ENCODE peak calls at places on chromosomes 12 and 14, in six cellular contexts. G, A, E, M, Z and U are unnamed samples.

GRCh38 chr14:100383727-100384158 is 60.6 kb downstream of the SLC25A47 start:
- DNase-seq in G (no peak), A (peak), E (no peak), M (peak), Z (peak), U (peak)

GRCh38 chr14:75399819-75400678 is 27.8 kb upstream of the JDP2 start:
- DNase-seq in G (no peak), A (no peak), E (peak), M (peak), Z (no peak), U (no peak)

GRCh38 chr14:73227812-73228781 is 9.2 kb upstream of the PAPLN start:
- DNase-seq in G (no peak), A (no peak), E (no peak), M (peak), Z (no peak), U (no peak)

GRCh38 chr12:57766464-57767311 is at the start of gene CYP27B1:
- DNase-seq in G (no peak), A (no peak), E (no peak), M (peak), Z (no peak), U (no peak)

GRCh38 chr12:119354187-119354586 is 19.7 kb downstream of the CCDC60 start:
- DNase-seq in G (no peak), A (no peak), E (no peak), M (no peak), Z (no peak), U (no peak)

GRCh38 chr12:21891763-21892217 is 49.4 kb downstream of the ABCC9 start:
- DNase-seq in G (no peak), A (no peak), E (no peak), M (no peak), Z (no peak), U (no peak)

GRCh38 chr12:130775953-130776856 is 60.1 kb upstream of the RIMBP2 start:
- DNase-seq in G (no peak), A (peak), E (peak), M (peak), Z (no peak), U (no peak)

GRCh38 chr14:90058876-90059458 is 2.8 kb upstream of the KCNK13 start:
- DNase-seq in G (no peak), A (no peak), E (no peak), M (no peak), Z (no peak), U (no peak)

GRCh38 chr12:104930388-104931326 is 27.4 kb downstream of the SLC41A2 start:
- DNase-seq in G (no peak), A (no peak), E (no peak), M (no peak), Z (no peak), U (peak)

GRCh38 chr14:88079624-88080023 is 74.7 kb downstream of the GPR65 start:
- DNase-seq in G (no peak), A (no peak), E (no peak), M (no peak), Z (no peak), U (no peak)

GRCh38 chr12:1936406-1937320 is 18.2 kb upstream of the CACNA2D4 start:
- DNase-seq in G (no peak), A (no peak), E (peak), M (no peak), Z (no peak), U (no peak)

GRCh38 chr12:74365178-74365964 is 172.3 kb upstream of the ATXN7L3B start:
- DNase-seq in G (peak), A (no peak), E (peak), M (peak), Z (no peak), U (peak)

GRCh38 chr12:56236985-56237384 is 7.1 kb downstream of the SLC39A5 start:
- DNase-seq in G (no peak), A (no peak), E (no peak), M (no peak), Z (no peak), U (no peak)

GRCh38 chr12:125140239-125140917 is 75.1 kb downstream of the AACS start:
- DNase-seq in G (no peak), A (no peak), E (no peak), M (peak), Z (no peak), U (no peak)

GRCh38 chr12:10101648-10102220 is 2.9 kb upstream of the CLEC1A start:
- DNase-seq in G (no peak), A (no peak), E (no peak), M (no peak), Z (no peak), U (no peak)

GRCh38 chr12:103947871-103948555 is 17.7 kb upstream of the TDG start:
- DNase-seq in G (no peak), A (no peak), E (no peak), M (no peak), Z (no peak), U (no peak)

GRCh38 chr12:106774808-106775524 is 484 bp downstream of the RIC8B start:
- DNase-seq in G (no peak), A (no peak), E (no peak), M (no peak), Z (no peak), U (peak)

GRCh38 chr12:60399064-60399463 is 803.2 kb downstream of the SLC16A7 start:
- DNase-seq in G (no peak), A (no peak), E (no peak), M (no peak), Z (no peak), U (no peak)

GRCh38 chr14:68987653-68988036 is 8.5 kb upstream of the ACTN1 start:
- DNase-seq in G (no peak), A (no peak), E (no peak), M (peak), Z (no peak), U (no peak)

GRCh38 chr14:56648508-56649301 is 69.1 kb downstream of the TMEM260 start:
- DNase-seq in G (no peak), A (no peak), E (peak), M (peak), Z (no peak), U (no peak)

GRCh38 chr14:65500075-65500474 is 87.5 kb downstream of the FUT8 start:
- DNase-seq in G (no peak), A (no peak), E (no peak), M (no peak), Z (no peak), U (no peak)

GRCh38 chr14:78316711-78317110 is 146.5 kb downstream of the NRXN3 start:
- DNase-seq in G (no peak), A (no peak), E (no peak), M (no peak), Z (no peak), U (no peak)

GRCh38 chr14:106390401-106390800 is 864.0 kb downstream of the TMEM121 start:
- DNase-seq in G (no peak), A (no peak), E (no peak), M (no peak), Z (no peak), U (no peak)

GRCh38 chr14:50399251-50400032 is 2.8 kb upstream of the CDKL1 start:
- DNase-seq in G (no peak), A (no peak), E (peak), M (no peak), Z (no peak), U (no peak)

GRCh38 chr12:104498211-104498801 is 41.6 kb downstream of the CHST11 start:
- DNase-seq in G (no peak), A (no peak), E (no peak), M (no peak), Z (no peak), U (no peak)

GRCh38 chr12:115661103-115661502 is 616.4 kb downstream of the MED13L start:
- DNase-seq in G (no peak), A (no peak), E (no peak), M (no peak), Z (no peak), U (no peak)

GRCh38 chr14:24160499-24160849 is 591 bp upstream of the IRF9 start:
- DNase-seq in G (no peak), A (no peak), E (no peak), M (no peak), Z (no peak), U (no peak)

GRCh38 chr14:59771577-59771976 is 99.0 kb downstream of the RTN1 start:
- DNase-seq in G (no peak), A (no peak), E (peak), M (no peak), Z (no peak), U (no peak)

GRCh38 chr12:90099288-90099687 is 390.6 kb upstream of the ATP2B1 start:
- DNase-seq in G (no peak), A (no peak), E (no peak), M (no peak), Z (no peak), U (no peak)

GRCh38 chr12:131349397-131350127 is 361.3 kb upstream of the SFSWAP start:
- DNase-seq in G (no peak), A (no peak), E (no peak), M (no peak), Z (no peak), U (no peak)

GRCh38 chr12:113647048-113647447 is 175.4 kb upstream of the LHX5 start:
- DNase-seq in G (no peak), A (no peak), E (no peak), M (no peak), Z (no peak), U (no peak)

GRCh38 chr12:99959549-99960170 is 25.1 kb downstream of the ANKS1B start:
- DNase-seq in G (no peak), A (no peak), E (peak), M (no peak), Z (no peak), U (no peak)

GRCh38 chr14:22781606-22782000 is 15.1 kb downstream of the OXA1L start:
- DNase-seq in G (no peak), A (no peak), E (no peak), M (no peak), Z (no peak), U (no peak)